ENCODE peak calls at places on chromosomes 2 and 18, in ten cellular contexts. N is tibial nerve, O is HFF-Myc, Y is omental fat pad, G is body of pancreas, U is mammary epithelial cell, B is osteocyte, K is lower leg skin, E is A549, M is GM13976. A is an unnamed sample.
A peak's percentile ranks its signal among the peaks of the same experiment; 100 is the strongest.

GRCh38 chr2:204645018-204645775 is 99.9 kb downstream of the PARD3B start:
- DNase-seq in N (no peak), O (no peak), Y (no peak), G (no peak), U (peak; percentile 11), B (no peak), K (no peak), E (peak; percentile 36), M (no peak), A (no peak)

GRCh38 chr2:43075054-43075593 is 151.3 kb downstream of the ZFP36L2 start:
- DNase-seq in N (peak; percentile 80), O (peak; percentile 97), Y (no peak), G (peak; percentile 78), U (peak; percentile 96), B (no peak), K (peak; percentile 96), E (no peak), M (no peak), A (no peak)

GRCh38 chr2:175575346-175576258 is 394.1 kb upstream of the ATP5MC3 start:
- DNase-seq in N (no peak), O (no peak), Y (no peak), G (no peak), U (no peak), B (no peak), K (no peak), E (no peak), M (peak; percentile 35), A (no peak)

GRCh38 chr2:32228181-32228580 is 36.5 kb downstream of the NLRC4 start:
- DNase-seq in N (no peak), O (no peak), Y (no peak), G (no peak), U (no peak), B (no peak), K (no peak), E (no peak), M (no peak), A (no peak)

GRCh38 chr18:9642799-9643445 is 28.6 kb upstream of the PPP4R1 start:
- DNase-seq in N (no peak), O (no peak), Y (no peak), G (no peak), U (peak; percentile 73), B (peak; percentile 88), K (no peak), E (no peak), M (no peak), A (no peak)

GRCh38 chr18:62848946-62849345 is 133.6 kb downstream of the PHLPP1 start:
- DNase-seq in N (no peak), O (no peak), Y (no peak), G (no peak), U (no peak), B (no peak), K (no peak), E (no peak), M (no peak), A (no peak)

GRCh38 chr2:138550670-138551287 is 49.2 kb downstream of the SPOPL start:
- DNase-seq in N (no peak), O (no peak), Y (no peak), G (no peak), U (no peak), B (no peak), K (no peak), E (no peak), M (no peak), A (no peak)

GRCh38 chr2:54411801-54412354 is 44.2 kb upstream of the SPTBN1 start:
- DNase-seq in N (no peak), O (peak; percentile 38), Y (no peak), G (no peak), U (no peak), B (no peak), K (no peak), E (no peak), M (no peak), A (no peak)

GRCh38 chr2:227365833-227366232 is 13.3 kb downstream of the TM4SF20 start:
- DNase-seq in N (no peak), O (no peak), Y (no peak), G (no peak), U (no peak), B (no peak), K (no peak), E (no peak), M (no peak), A (no peak)

GRCh38 chr18:74342416-74343043 is 26.9 kb downstream of the C18orf63 start:
- DNase-seq in N (no peak), O (peak; percentile 46), Y (no peak), G (peak; percentile 70), U (peak; percentile 26), B (no peak), K (no peak), E (no peak), M (peak; percentile 35), A (no peak)

GRCh38 chr18:48300463-48300961 is 108.7 kb downstream of the ZBTB7C start:
- DNase-seq in N (no peak), O (no peak), Y (no peak), G (peak; percentile 13), U (peak; percentile 27), B (no peak), K (peak; percentile 82), E (no peak), M (no peak), A (no peak)

GRCh38 chr2:128359841-128360240 is 41.2 kb upstream of the HS6ST1 start:
- DNase-seq in N (no peak), O (no peak), Y (no peak), G (no peak), U (no peak), B (peak; percentile 77), K (peak; percentile 82), E (no peak), M (no peak), A (no peak)

GRCh38 chr2:42979870-42980763 is 187.7 kb upstream of the HAAO start:
- DNase-seq in N (peak; percentile 6), O (no peak), Y (no peak), G (no peak), U (no peak), B (no peak), K (peak; percentile 60), E (no peak), M (no peak), A (no peak)

GRCh38 chr2:133773862-133774674 is 205.8 kb upstream of the NCKAP5 start:
- DNase-seq in N (peak; percentile 41), O (no peak), Y (no peak), G (no peak), U (no peak), B (no peak), K (no peak), E (no peak), M (no peak), A (no peak)

GRCh38 chr2:97005353-97005752 is 19.0 kb upstream of the FAM178B start:
- DNase-seq in N (no peak), O (peak; percentile 0), Y (no peak), G (no peak), U (no peak), B (no peak), K (no peak), E (peak; percentile 20), M (no peak), A (no peak)

DNA sequence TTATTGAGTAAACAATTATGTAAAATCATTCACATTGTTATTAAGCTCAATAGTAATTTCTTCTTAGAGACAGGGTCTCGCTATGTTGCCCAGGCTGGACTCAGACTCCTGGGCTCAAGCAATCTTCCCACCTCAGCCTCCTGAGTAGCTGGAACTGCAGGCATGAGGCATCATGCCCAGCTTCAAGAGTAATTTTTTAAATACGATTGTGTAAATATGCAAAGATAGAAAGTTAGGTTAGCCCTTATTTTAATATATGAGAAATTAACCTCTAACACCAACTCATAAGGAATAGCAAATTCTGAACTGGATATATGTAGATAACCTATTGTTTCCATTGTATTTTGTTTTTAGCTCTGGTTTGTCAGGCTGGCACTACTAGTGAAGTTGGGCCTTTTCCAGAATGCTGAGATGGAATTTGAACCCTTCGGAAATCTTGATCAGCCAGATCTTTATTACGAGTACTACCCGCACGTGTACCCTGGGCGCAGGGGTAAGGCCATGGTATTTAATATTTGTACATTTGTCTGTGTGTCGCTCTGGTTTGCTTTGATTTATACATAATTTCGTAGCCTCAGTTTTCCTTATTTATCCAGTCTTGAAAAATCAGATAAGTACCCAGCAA is 44.8 kb downstream of the TRAPPC12 start:
- DNase-seq in N (no peak), O (no peak), Y (no peak), G (no peak), U (no peak), B (no peak), K (no peak), E (no peak), M (no peak), A (no peak)
- TF ChIP-seq CTCF in N (no peak), O (no peak), Y (no peak), G (no peak), U (no peak), B (peak; percentile 26), K (no peak), E (no peak), M (no peak), A (peak; percentile 55)

DNA sequence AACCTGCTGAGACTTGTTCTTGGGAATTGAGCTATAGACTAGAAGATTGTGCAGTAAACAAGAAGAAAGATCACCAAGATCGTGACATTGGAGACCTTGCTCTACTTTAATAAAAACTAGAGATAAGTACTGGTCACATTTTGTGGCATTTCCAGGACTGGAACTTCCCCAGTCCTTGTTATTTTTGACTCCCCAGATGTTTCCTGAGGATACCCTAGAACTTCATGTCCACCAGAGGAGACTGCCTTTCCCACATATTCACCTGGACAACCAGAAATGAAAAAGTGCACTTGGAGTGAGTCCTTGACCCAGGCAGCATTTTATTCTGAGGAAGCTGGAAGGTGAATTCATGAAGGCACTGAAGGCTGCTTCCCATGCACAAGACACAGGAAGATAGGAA is 5.7 kb downstream of the CD207 start:
- DNase-seq in N (no peak), O (no peak), Y (no peak), G (no peak), U (no peak), B (no peak), K (no peak), E (no peak), M (no peak), A (no peak)
- TF ChIP-seq CTCF in N (no peak), O (no peak), Y (no peak), G (no peak), U (no peak), B (no peak), K (no peak), E (no peak), M (no peak), A (no peak)

GRCh38 chr2:100611079-100612029 is 48.6 kb downstream of the PDCL3 start:
- DNase-seq in N (no peak), O (no peak), Y (no peak), G (no peak), U (no peak), B (no peak), K (peak; percentile 65), E (no peak), M (no peak), A (no peak)
- TF ChIP-seq CTCF in N (no peak), O (no peak), Y (no peak), G (no peak), U (no peak), B (no peak), K (no peak), E (no peak), M (no peak), A (no peak)

DNA sequence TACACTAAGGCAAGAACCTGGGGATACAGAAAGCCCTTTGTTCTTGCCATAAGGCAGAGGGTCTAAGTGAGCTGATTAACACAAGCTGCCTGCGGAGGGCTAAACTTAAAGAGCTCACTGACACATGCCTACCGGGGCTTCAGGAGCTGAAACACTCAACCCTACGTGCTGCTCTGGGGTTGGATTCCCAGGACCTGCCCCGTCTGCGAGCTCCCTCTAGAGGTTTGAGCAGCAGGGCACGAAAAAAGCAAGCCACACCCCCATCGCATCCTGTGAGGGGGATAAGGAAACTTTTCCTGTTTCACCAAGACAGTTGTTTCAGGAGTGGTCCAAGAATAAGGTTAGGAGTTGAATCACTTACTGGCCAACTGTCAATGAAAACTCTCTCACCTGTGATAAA is 562.1 kb downstream of the TMX3 start:
- DNase-seq in N (no peak), O (no peak), Y (no peak), G (no peak), U (no peak), B (no peak), K (no peak), E (no peak), M (no peak), A (no peak)
- TF ChIP-seq CTCF in N (no peak), O (no peak), Y (no peak), G (no peak), U (no peak), B (no peak), K (no peak), E (no peak), M (no peak), A (no peak)